ENCODE peak calls at places on chromosomes 3 and 15, in ten cellular contexts. P is effector CD4-positive, alpha-beta T cell; C is CD4-positive, alpha-beta T cell; B is stimulated activated CD4-positive, alpha-beta T cell treated with anti-CD3 and anti-CD28 coated beads, Interleukin-4, amount 100 ng/mL, for 1 hour; A is NCI-H1092; K is GM12865; Z is activated T-helper 1 cell treated with anti-CD3 and anti-CD28 coated beads, Interleukin-12 subunit alpha, Interleukin-12 subunit beta, Interleukin-2, Interleukin-4 antibody, amounts not matched to agents 30 ng/mL and 10 ng/mL and 1 ng/mL, durations not matched to agents 14 hours and 24 hours and 36 hours; O is endothelial cell; E is fibroblast of the aortic adventitia; R is activated CD8-positive, alpha-beta memory T cell treated with anti-CD3 and anti-CD28 coated beads, Interleukin-2, amount 50 U/mL, for 48 hours. F is an unnamed sample.

GRCh38 chr3:12706504-12707253 is 42.8 kb upstream of the RAF1 start:
- DNase-seq in P (peak), C (peak), B (peak), A (peak), K (peak), Z (peak), O (peak), E (peak), R (peak), F (peak)

GRCh38 chr3:8574670-8575322 is 69.8 kb downstream of the SSUH2 start:
- DNase-seq in P (no peak), C (no peak), B (no peak), A (no peak), K (no peak), Z (no peak), O (no peak), E (no peak), R (no peak), F (no peak)

GRCh38 chr3:158830391-158830790 is 28.5 kb downstream of the MFSD1 start:
- DNase-seq in P (no peak), C (no peak), B (no peak), A (no peak), K (no peak), Z (no peak), O (no peak), E (no peak), R (no peak), F (no peak)

GRCh38 chr3:151903501-151903991 is 30.1 kb downstream of the SUCNR1 start:
- DNase-seq in P (no peak), C (no peak), B (no peak), A (no peak), K (no peak), Z (no peak), O (no peak), E (peak), R (no peak), F (no peak)

GRCh38 chr3:159634414-159634813 is 354.2 kb upstream of the IL12A start:
- DNase-seq in P (no peak), C (no peak), B (no peak), A (no peak), K (no peak), Z (no peak), O (no peak), E (peak), R (no peak), F (no peak)

GRCh38 chr15:85667491-85668424 is 127.0 kb downstream of the KLHL25 start:
- DNase-seq in P (peak), C (peak), B (no peak), A (no peak), K (peak), Z (peak), O (no peak), E (peak), R (no peak), F (no peak)

GRCh38 chr3:124745092-124745491 is 14.8 kb downstream of the UMPS start:
- DNase-seq in P (no peak), C (no peak), B (no peak), A (no peak), K (no peak), Z (no peak), O (no peak), E (no peak), R (no peak), F (no peak)

GRCh38 chr3:13452490-13453335 is 27.4 kb upstream of the HDAC11 start:
- DNase-seq in P (peak), C (peak), B (peak), A (peak), K (peak), Z (peak), O (peak), E (peak), R (no peak), F (no peak)

GRCh38 chr3:86978111-86978528 is 12.8 kb downstream of the VGLL3 start:
- DNase-seq in P (no peak), C (no peak), B (no peak), A (no peak), K (no peak), Z (no peak), O (no peak), E (peak), R (no peak), F (no peak)

GRCh38 chr15:55588818-55589122 is 625 bp upstream of the PYGO1 start:
- DNase-seq in P (no peak), C (no peak), B (no peak), A (no peak), K (no peak), Z (no peak), O (no peak), E (no peak), R (no peak), F (no peak)

GRCh38 chr3:37660782-37661181 is 200.9 kb upstream of the CTDSPL start:
- DNase-seq in P (no peak), C (no peak), B (no peak), A (no peak), K (peak), Z (no peak), O (no peak), E (no peak), R (no peak), F (no peak)

GRCh38 chr3:197173620-197174019 is 124.8 kb downstream of the DLG1 start:
- DNase-seq in P (no peak), C (no peak), B (no peak), A (no peak), K (no peak), Z (no peak), O (no peak), E (no peak), R (no peak), F (no peak)

F was measured in type B pancreatic cell.